ENCODE peak calls at places on chromosomes 7 and 10, in five cellular contexts. C, M, F, G and L are unnamed samples.

GRCh38 chr7:36277247-36277542 is 112.5 kb upstream of the ANLN start:
- DNase-seq in C (no peak), M (no peak), F (no peak), G (no peak), L (no peak)

GRCh38 chr7:45975367-45975766 is 54.3 kb upstream of the IGFBP3 start:
- DNase-seq in C (no peak), M (no peak), F (peak), G (no peak), L (no peak)

GRCh38 chr10:30006410-30006809 is 53.0 kb downstream of the JCAD start:
- DNase-seq in C (no peak), M (no peak), F (no peak), G (no peak), L (no peak)

GRCh38 chr7:106421181-106421762 is 136.5 kb upstream of the NAMPT start:
- DNase-seq in C (no peak), M (peak), F (peak), G (peak), L (no peak)

GRCh38 chr7:55020481-55020871 is 1.7 kb downstream of the EGFR start:
- DNase-seq in C (no peak), M (peak), F (peak), G (no peak), L (no peak)

GRCh38 chr10:80455461-80456345 is 1.6 kb downstream of the TSPAN14 start:
- DNase-seq in C (no peak), M (no peak), F (no peak), G (no peak), L (no peak)

GRCh38 chr7:133191787-133192186 is 61.1 kb upstream of the EXOC4 start:
- DNase-seq in C (no peak), M (no peak), F (no peak), G (no peak), L (no peak)

GRCh38 chr10:133141144-133141962 is 18.7 kb upstream of the KNDC1 start:
- DNase-seq in C (peak), M (no peak), F (no peak), G (no peak), L (no peak)

GRCh38 chr10:50477287-50477686 is 146.5 kb downstream of the SGMS1 start:
- DNase-seq in C (no peak), M (no peak), F (no peak), G (no peak), L (no peak)

GRCh38 chr10:98919899-98920298 is 315.8 kb downstream of the HPSE2 start:
- DNase-seq in C (no peak), M (peak), F (peak), G (no peak), L (no peak)

GRCh38 chr7:33773053-33773452 is 132.3 kb upstream of the BMPER start:
- DNase-seq in C (no peak), M (peak), F (peak), G (no peak), L (no peak)

GRCh38 chr10:122239578-122240257 is 31.4 kb upstream of the BTBD16 start:
- DNase-seq in C (no peak), M (no peak), F (peak), G (no peak), L (no peak)

GRCh38 chr7:85521108-85521694 is 334.3 kb upstream of the SEMA3D start:
- DNase-seq in C (no peak), M (no peak), F (peak), G (no peak), L (no peak)

GRCh38 chr10:30751678-30752331 is 122.3 kb upstream of the LYZL2 start:
- DNase-seq in C (peak), M (peak), F (peak), G (peak), L (peak)

GRCh38 chr10:90587081-90587491 is 270.8 kb downstream of the HTR7 start:
- DNase-seq in C (no peak), M (peak), F (peak), G (no peak), L (no peak)

GRCh38 chr7:152050547-152050971 is 25.1 kb downstream of the GALNT11 start:
- DNase-seq in C (no peak), M (no peak), F (peak), G (no peak), L (no peak)

GRCh38 chr10:104406715-104407517 is 53.3 kb downstream of the CFAP58 start:
- DNase-seq in C (no peak), M (peak), F (peak), G (no peak), L (no peak)

GRCh38 chr7:124635416-124635815 is 130.2 kb downstream of the GPR37 start:
- DNase-seq in C (no peak), M (no peak), F (no peak), G (no peak), L (no peak)

GRCh38 chr7:83355143-83355542 is 192.5 kb upstream of the PCLO start:
- DNase-seq in C (no peak), M (no peak), F (no peak), G (no peak), L (no peak)

GRCh38 chr10:31096161-31096560 is 64.5 kb upstream of the ZNF438 start:
- DNase-seq in C (no peak), M (no peak), F (no peak), G (no peak), L (no peak)

GRCh38 chr10:59336632-59337031 is 25.7 kb downstream of the FAM13C start:
- DNase-seq in C (no peak), M (peak), F (peak), G (no peak), L (no peak)

GRCh38 chr7:1673581-1674102 is 3.6 kb downstream of the ELFN1 start:
- DNase-seq in C (no peak), M (no peak), F (no peak), G (no peak), L (no peak)

GRCh38 chr10:102119417-102120141 is 589 bp downstream of the LDB1 start:
- DNase-seq in C (peak), M (peak), F (peak), G (no peak), L (peak)

GRCh38 chr10:62231805-62232204 is 36.8 kb downstream of the RTKN2 start:
- DNase-seq in C (no peak), M (no peak), F (no peak), G (no peak), L (no peak)

GRCh38 chr10:61280303-61280702 is 172.9 kb downstream of the TMEM26 start:
- DNase-seq in C (no peak), M (peak), F (peak), G (no peak), L (no peak)

GRCh38 chr7:141012696-141013344 is 1.9 kb downstream of the MRPS33 start:
- DNase-seq in C (no peak), M (peak), F (peak), G (no peak), L (no peak)

GRCh38 chr10:124644281-124644680 is 99.9 kb downstream of the FAM53B start:
- DNase-seq in C (no peak), M (no peak), F (no peak), G (no peak), L (no peak)

GRCh38 chr7:99224263-99224947 is 16.5 kb upstream of the KPNA7 start:
- DNase-seq in C (no peak), M (no peak), F (peak), G (peak), L (no peak)

GRCh38 chr7:112723416-112723815 is 66.8 kb downstream of the TMEM168 start:
- DNase-seq in C (no peak), M (peak), F (peak), G (no peak), L (no peak)

GRCh38 chr7:106023369-106024322 is 60.6 kb downstream of the CDHR3 start:
- DNase-seq in C (no peak), M (no peak), F (no peak), G (no peak), L (no peak)

GRCh38 chr7:157138424-157139141 is at the start of gene UBE3C:
- DNase-seq in C (peak), M (peak), F (peak), G (peak), L (peak)
- H3K14ac ChIP-seq in C (peak), M (peak), F (peak), G (peak), L (peak)

GRCh38 chr7:134986363-134987231 is at the start of gene AGBL3:
- DNase-seq in C (peak), M (peak), F (peak), G (peak), L (peak)
- H3K14ac ChIP-seq in C (peak), M (peak), F (peak), G (peak), L (peak)

DNA sequence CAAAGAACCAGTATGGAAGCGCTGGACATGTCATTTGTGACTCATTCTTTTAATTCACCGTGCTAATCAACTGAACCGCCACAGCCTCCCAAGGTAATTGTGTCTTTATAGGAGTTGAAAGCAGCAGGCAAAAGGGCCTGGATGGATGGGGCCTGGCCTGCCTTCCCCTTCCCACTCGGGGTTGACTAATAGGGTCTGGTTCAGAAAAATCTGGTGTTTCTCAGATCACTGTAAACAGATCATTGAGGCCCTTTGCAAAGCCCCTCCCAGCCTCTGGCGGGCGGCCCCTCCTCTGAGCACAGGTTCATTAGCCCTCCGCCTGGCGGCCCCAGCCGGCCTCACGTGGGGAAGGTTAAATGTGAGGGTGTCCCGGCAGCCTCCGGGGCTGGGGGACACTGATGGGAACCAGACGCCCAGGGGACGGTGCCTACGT is 100.8 kb downstream of the EBF3 start:
- DNase-seq in C (peak), M (peak), F (no peak), G (no peak), L (no peak)
- H3K14ac ChIP-seq in C (no peak), M (no peak), F (no peak), G (no peak), L (no peak)

DNA sequence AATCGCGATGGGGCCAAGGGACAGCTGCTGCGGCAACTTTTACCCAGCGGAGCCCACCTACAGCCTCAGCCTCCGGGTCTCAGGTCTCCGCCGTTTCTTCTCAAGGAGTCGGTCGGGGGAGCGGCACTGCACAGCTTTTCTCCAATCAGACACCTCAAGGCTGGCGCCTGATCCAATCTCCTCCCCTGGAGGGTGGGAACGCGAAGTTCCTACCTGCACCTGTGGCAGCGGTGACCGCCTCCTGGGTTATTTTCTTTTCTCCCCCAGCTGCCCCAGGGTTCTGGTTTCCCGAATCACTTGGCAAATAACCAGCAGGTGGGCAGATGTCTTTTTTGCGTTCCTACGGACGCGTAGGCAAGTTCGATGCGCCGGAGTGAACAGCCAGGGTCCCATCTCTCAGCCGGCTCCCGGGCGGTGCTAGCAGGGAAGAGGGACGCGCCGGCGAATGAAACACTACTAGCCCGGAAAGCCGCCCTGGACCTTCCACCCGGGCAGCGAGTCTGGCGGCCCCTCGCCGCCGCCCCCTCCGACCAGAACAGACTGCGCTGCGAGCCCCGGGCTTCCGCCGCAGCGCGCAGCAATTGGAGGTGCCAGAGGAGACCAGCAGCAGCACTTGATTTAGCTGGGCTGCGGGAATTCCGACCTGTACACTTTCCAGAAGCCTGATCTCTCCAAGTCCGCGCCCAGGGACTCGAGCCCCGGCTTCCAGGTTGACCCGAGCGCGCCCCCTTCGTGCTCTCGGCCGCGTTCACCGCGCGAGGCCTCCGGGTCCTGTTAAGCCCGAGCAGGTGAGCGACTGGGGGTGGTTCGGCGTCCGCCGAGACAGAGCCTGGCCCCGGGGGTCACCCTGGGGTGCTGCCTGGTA is at the start of gene PRR15:
- DNase-seq in C (peak), M (peak), F (no peak), G (peak), L (no peak)
- H3K14ac ChIP-seq in C (no peak), M (no peak), F (no peak), G (peak), L (no peak)

DNA sequence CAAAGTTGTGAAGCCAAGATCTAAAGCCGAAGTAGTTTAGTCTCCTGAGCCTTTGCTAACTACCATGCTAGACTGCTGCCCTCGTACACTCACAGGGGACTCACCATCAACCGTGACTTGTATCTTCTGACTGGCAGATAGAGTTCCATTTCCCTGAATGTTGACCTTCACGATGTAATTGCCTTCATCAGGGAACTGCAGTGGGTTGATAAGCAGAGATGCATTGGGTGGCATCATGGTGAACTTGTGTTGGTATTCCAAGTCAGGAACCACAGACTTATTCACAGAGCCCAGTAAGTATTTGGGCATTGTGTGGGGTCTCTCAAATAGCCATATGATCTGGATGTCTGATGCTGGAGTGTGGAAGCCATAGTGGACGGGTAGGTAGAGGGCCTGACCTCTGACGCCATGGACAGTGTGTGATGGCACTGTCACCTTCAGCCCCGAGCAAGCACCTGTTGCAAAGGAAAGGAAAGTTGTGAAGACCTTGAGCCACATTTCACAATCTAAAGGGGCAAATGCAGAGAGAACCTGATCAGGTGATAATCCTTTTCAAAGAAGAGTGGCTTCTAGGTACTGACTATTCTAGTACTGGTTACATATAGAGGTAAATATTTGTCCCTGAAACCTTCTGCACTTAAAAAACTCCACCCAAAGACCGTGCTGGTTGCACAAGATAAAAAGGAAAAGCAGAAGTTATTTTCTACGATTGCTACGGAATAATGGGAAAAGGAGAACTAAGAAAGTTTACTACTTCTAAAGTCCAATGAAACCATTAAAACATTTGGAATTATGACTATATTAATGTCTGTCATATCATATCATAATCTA is 7.1 kb downstream of the HEPACAM2 start:
- DNase-seq in C (no peak), M (no peak), F (no peak), G (no peak), L (no peak)
- H3K14ac ChIP-seq in C (no peak), M (no peak), F (no peak), G (no peak), L (no peak)